ENCODE peak calls at places on chromosomes 13 and 19, in ten cellular contexts. M is GM12878, T is body of pancreas, Q is uterus, A is lower leg skin, O is suprapubic skin, U is heart left ventricle, K is breast epithelium, S is H54, B is testis. P is an unnamed sample.

GRCh38 chr13:94537740-94538630 is 58.0 kb downstream of the TGDS start:
- DNase-seq in O (no peak), T (no peak), K (no peak), U (no peak), Q (no peak), A (no peak), S (no peak), B (no peak), M (no peak), P (no peak)

GRCh38 chr13:37406031-37406430 is 192.5 kb downstream of the POSTN start:
- DNase-seq in O (no peak), T (no peak), B (no peak), A (no peak), U (no peak), S (no peak), K (no peak), Q (no peak), M (no peak), P (no peak)

GRCh38 chr13:30766957-30767603 is 31.7 kb downstream of the ALOX5AP start:
- DNase-seq in M (peak), Q (no peak), K (no peak), T (no peak), U (no peak), S (no peak), B (no peak), A (no peak), O (no peak), P (no peak)

GRCh38 chr19:2604747-2605329 is 97.7 kb downstream of the GNG7 start:
- DNase-seq in Q (no peak), K (no peak), S (no peak), A (no peak), U (no peak), B (no peak), T (no peak), M (no peak), O (peak), P (no peak)

GRCh38 chr13:23986619-23987018 is 89.3 kb upstream of the C1QTNF9B start:
- DNase-seq in U (no peak), O (no peak), K (no peak), A (no peak), Q (no peak), B (no peak), T (no peak), S (no peak), M (no peak), P (peak)

GRCh38 chr13:50685491-50685890 is 158.0 kb downstream of the DLEU7 start:
- DNase-seq in B (peak), T (peak), A (peak), M (no peak), Q (peak), O (no peak), K (peak), S (no peak), U (peak), P (no peak)

GRCh38 chr13:51148952-51149573 is 38.0 kb upstream of the C13orf42 start:
- DNase-seq in K (no peak), S (no peak), O (no peak), M (no peak), T (peak), A (no peak), U (peak), Q (peak), B (peak), P (peak)

GRCh38 chr13:110359840-110360301 is 52.8 kb downstream of the COL4A2 start:
- DNase-seq in A (no peak), B (no peak), T (no peak), U (no peak), Q (no peak), O (no peak), S (no peak), K (no peak), M (no peak), P (peak)

GRCh38 chr13:30339721-30340366 is 32.5 kb upstream of the KATNAL1 start:
- DNase-seq in T (no peak), O (no peak), A (no peak), M (no peak), U (no peak), S (no peak), B (no peak), K (no peak), Q (peak), P (no peak)

GRCh38 chr13:98142427-98143156 is at the start of gene FARP1:
- DNase-seq in U (peak), Q (peak), T (peak), K (peak), S (peak), O (peak), A (peak), B (peak), M (no peak), P (peak)

GRCh38 chr19:58387338-58388174 is 487 bp downstream of the RPS5 start:
- DNase-seq in O (no peak), B (no peak), U (no peak), K (no peak), Q (no peak), S (no peak), M (no peak), A (no peak), T (no peak), P (no peak)

GRCh38 chr19:11192957-11193939 is 4.1 kb downstream of the KANK2 start:
- DNase-seq in O (no peak), T (no peak), B (no peak), A (no peak), Q (no peak), M (no peak), K (no peak), S (no peak), U (no peak), P (no peak)

DNA sequence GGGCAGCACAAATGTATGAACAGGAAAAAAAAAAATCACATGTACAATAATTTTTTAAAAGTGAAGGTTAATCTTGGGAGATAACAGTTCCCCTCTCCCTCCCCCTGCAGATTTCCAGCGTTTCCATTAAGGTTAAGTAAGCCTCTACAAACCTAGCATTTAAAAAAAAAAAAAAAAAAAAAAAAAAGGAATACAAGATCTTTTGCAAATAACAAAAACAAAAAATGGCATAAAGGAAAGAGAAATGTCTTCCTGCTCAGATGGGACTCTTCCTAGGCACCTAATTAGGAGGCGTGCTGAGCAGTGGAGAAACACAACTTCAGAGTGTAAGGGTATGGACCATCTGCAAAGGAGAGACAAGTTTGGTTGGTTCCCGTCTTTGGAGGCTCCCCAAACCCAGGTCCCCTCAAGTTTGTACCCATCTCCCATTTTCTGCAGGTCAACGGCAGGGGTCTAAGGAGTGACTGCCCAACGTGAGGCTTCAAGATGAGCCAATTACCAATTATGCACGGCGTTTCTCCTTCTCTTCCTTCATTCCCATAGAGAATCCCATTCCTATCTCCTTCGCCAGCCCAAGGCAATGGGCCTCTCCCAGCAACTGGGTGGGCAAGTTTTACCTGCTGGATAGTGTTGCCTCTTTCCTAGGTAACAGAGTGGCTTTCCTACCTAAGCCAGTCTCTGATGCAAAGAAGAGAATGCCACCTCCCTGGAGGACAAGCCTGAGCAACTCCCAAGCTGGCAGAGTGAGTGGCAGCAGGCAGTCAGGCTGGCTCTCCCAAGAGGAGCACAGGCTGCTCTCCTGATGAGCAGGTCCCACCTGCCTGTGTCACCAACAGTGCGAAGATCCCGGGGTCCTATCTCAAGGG is 5.1 kb upstream of the ECH1 start:
- DNase-seq in M (no peak), O (no peak), K (no peak), U (no peak), S (no peak), A (no peak), Q (no peak), B (no peak), T (no peak), P (no peak)
- TF ChIP-seq POLR2A in M (peak), O (no peak), K (no peak), U (no peak), S (no peak), A (no peak), Q (no peak), B (no peak), T (no peak), P (no peak)

GRCh38 chr19:56596676-56597075 is 1.6 kb downstream of the ZNF71 start:
- DNase-seq in O (no peak), K (no peak), Q (no peak), A (no peak), T (no peak), S (no peak), M (no peak), U (no peak), B (no peak), P (no peak)

GRCh38 chr19:56594446-56594782 is 688 bp upstream of the ZNF71 start:
- DNase-seq in M (no peak), T (no peak), Q (no peak), O (no peak), B (no peak), U (no peak), S (no peak), K (no peak), A (no peak), P (no peak)

GRCh38 chr19:56597696-56598095 is 2.6 kb downstream of the ZNF71 start:
- DNase-seq in S (no peak), Q (no peak), O (no peak), M (no peak), U (no peak), B (no peak), A (no peak), T (no peak), K (no peak), P (peak)

GRCh38 chr19:56595548-56595899 is 422 bp downstream of the ZNF71 start:
- DNase-seq in K (no peak), M (no peak), B (no peak), U (no peak), Q (no peak), T (no peak), A (no peak), O (no peak), S (no peak), P (peak)

DNA sequence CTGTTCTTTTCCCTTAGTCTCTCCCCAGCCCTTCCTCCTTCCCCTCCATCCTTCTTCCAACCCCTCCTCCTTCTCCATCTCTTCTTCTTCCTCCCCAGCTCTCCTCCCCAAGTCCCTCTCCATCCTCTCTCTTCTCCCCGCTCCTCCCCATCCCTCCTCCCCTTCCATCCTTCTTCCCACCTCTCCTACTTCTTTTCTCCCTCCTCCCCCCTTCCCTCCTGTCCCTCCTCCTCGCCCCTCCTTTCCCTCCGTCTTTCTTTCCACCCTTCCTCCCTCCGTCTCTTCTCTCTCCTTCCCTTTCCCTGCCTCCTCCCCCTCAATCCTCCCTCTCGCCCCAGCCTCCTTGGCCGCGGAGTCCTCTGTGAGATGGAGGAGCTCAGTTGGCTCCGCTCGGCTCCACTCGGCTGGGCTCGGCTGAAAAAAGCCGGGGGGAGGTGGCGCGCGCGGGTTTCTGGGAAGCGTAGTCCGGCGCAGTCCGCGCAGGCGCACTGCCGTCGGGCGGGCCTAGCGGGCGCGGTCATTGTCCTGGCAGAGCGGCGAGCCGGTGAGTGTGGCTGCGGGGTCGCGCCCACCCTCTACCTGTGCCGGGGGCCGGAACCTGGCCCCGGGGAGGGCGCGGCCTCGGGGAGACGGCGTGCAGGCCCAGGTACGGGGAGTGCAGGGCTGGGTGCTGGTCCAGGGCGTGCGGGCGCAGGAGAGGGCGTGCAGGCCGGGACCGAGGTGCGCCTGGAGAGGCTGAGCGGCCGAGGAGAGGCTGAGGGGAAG is at the start of gene ZNF71:
- DNase-seq in O (peak), K (peak), U (peak), Q (peak), M (peak), T (peak), B (peak), S (peak), A (peak), P (peak)
- TF ChIP-seq POLR2A in O (no peak), K (no peak), U (peak), Q (peak), M (peak), T (peak), B (no peak), S (peak), A (no peak), P (no peak)

DNA sequence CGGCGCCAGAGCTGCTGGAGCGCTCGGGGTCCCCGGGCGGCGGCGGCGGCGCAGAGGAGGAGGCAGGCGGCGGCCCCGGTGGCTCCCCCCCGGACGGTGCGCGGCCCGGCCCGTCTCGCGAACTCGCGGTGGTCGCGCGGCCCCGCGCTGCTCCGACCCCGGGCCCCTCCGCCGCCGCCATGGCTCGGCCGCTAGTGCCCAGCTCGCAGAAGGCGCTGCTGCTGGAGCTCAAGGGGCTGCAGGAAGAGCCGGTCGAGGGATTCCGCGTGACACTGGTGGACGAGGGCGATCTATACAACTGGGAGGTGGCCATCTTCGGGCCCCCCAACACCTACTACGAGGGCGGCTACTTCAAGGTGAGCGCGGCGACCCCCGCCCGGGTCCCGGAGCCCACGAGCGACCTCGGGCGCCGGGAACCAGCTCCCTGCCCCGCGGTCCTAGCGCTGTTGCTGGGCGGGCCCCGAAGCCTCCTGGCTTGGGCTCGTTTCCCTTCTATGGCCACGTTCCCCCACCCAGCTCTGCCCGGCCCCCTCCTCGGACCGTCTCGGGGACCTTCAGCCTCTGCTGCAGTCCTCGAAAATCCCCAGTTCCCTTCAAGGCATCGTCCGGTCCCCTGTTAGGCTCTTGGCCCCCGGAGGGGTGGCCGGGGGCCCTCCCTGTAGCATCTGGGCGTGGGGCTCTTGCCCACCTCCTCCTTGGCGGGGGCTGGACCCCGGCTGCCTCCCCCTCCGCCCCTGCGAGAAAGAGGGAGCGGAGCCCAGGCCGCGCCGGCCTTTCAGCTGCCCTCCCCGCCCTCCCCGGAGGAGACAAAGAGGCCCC is at the start of gene CDC34:
- DNase-seq in S (no peak), T (no peak), A (no peak), M (no peak), U (no peak), Q (no peak), B (no peak), K (no peak), O (no peak), P (no peak)
- TF ChIP-seq POLR2A in S (peak), T (no peak), A (no peak), M (peak), U (no peak), Q (peak), B (no peak), K (no peak), O (no peak), P (peak)

GRCh38 chr19:57161985-57162544 is 5.2 kb downstream of the DUXA start:
- DNase-seq in S (no peak), K (no peak), Q (no peak), A (no peak), B (no peak), U (no peak), T (no peak), M (no peak), O (no peak), P (no peak)
- TF ChIP-seq POLR2A in S (no peak), K (no peak), Q (no peak), A (no peak), B (no peak), U (no peak), T (no peak), M (no peak), O (no peak), P (no peak)

P was measured in IMR-90.